ENCODE peak calls at places on chromosomes 4 and X, in four cellular contexts. N is uterus, A is aorta, B is kidney. D is an unnamed sample.

GRCh38 chrX:106356580-106356979 is 188.5 kb downstream of the PWWP3B start:
- DNase-seq in A (no peak), B (no peak), N (no peak), D (no peak)

GRCh38 chr4:153806073-153806472 is 17.2 kb upstream of the SFRP2 start:
- DNase-seq in B (peak; percentile 62), A (no peak), N (no peak), D (no peak)

GRCh38 chr4:26127001-26127400 is 193.8 kb upstream of the RBPJ start:
- DNase-seq in N (no peak), B (no peak), A (no peak), D (no peak)

GRCh38 chr4:7155611-7156071 is 36.7 kb upstream of the SORCS2 start:
- DNase-seq in N (peak; percentile 78), B (no peak), A (no peak), D (no peak)

GRCh38 chrX:24990585-24990984 is 25.2 kb downstream of the ARX start:
- DNase-seq in A (no peak), N (no peak), B (no peak), D (no peak)

GRCh38 chr4:8185280-8185679 is 13.8 kb upstream of the SH3TC1 start:
- DNase-seq in N (no peak), A (no peak), B (no peak), D (no peak)

GRCh38 chr4:127771535-127772275 is 10.4 kb upstream of the HSPA4L start:
- DNase-seq in B (no peak), N (no peak), A (no peak), D (no peak)

GRCh38 chr4:21469438-21470032 is 479.0 kb downstream of the KCNIP4 start:
- DNase-seq in A (no peak), B (no peak), N (no peak), D (no peak)

GRCh38 chrX:151268836-151269235 is 92.5 kb downstream of the GPR50 start:
- DNase-seq in N (no peak), B (no peak), A (no peak), D (no peak)

GRCh38 chr4:26325191-26325590 is 4.4 kb downstream of the RBPJ start:
- DNase-seq in A (no peak), N (no peak), B (no peak), D (peak; percentile 72)

GRCh38 chr4:61243962-61244361 is 43.8 kb downstream of the ADGRL3 start:
- DNase-seq in B (no peak), N (no peak), A (no peak), D (no peak)

GRCh38 chrX:47877327-47877726 is 40.6 kb downstream of the ZNF81 start:
- DNase-seq in A (no peak), N (no peak), B (no peak), D (no peak)

GRCh38 chr4:142365386-142365785 is 480.7 kb downstream of the INPP4B start:
- DNase-seq in A (no peak), B (no peak), N (no peak), D (no peak)

GRCh38 chrX:28058906-28059305 is 77.7 kb upstream of the DCAF8L1 start:
- DNase-seq in A (no peak), B (no peak), N (no peak), D (no peak)

GRCh38 chr4:75069493-75070074 is 136.7 kb downstream of the PARM1 start:
- DNase-seq in A (no peak), N (no peak), B (no peak), D (no peak)

GRCh38 chr4:149211961-149212360 is 603.7 kb downstream of the IQCM start:
- DNase-seq in N (no peak), B (no peak), A (no peak), D (no peak)

GRCh38 chr4:83599183-83599582 is 63.3 kb downstream of the GPAT3 start:
- DNase-seq in A (no peak), B (no peak), N (no peak), D (no peak)

GRCh38 chr4:143286733-143287570 is 49.7 kb upstream of the GAB1 start:
- DNase-seq in N (no peak), B (no peak), A (no peak), D (no peak)

GRCh38 chr4:55218041-55218440 is 92.6 kb upstream of the KDR start:
- DNase-seq in A (no peak), N (no peak), B (no peak), D (no peak)

GRCh38 chrX:71493111-71493613 is 39.7 kb upstream of the OGT start:
- DNase-seq in A (no peak), N (peak; percentile 60), B (no peak), D (no peak)

GRCh38 chrX:11193035-11193469 is 81.9 kb downstream of the HCCS start:
- DNase-seq in A (no peak), N (no peak), B (no peak), D (no peak)

GRCh38 chrX:40154853-40155616 is 57.3 kb upstream of the BCOR start:
- DNase-seq in N (peak; percentile 86), A (peak; percentile 82), B (no peak), D (no peak)

GRCh38 chr4:153523171-153523757 is 57.1 kb downstream of the TMEM131L start:
- DNase-seq in N (no peak), B (no peak), A (no peak), D (no peak)

GRCh38 chr4:111991797-111992196 is 153.5 kb upstream of the FAM241A start:
- DNase-seq in N (peak; percentile 39), A (no peak), B (no peak), D (no peak)

GRCh38 chr4:172515266-172515879 is 653.2 kb upstream of the GALNT7 start:
- DNase-seq in A (no peak), B (no peak), N (no peak), D (no peak)

GRCh38 chr4:154616731-154617130 is 4.3 kb upstream of the FGG start:
- DNase-seq in A (no peak), B (no peak), N (no peak), D (no peak)

GRCh38 chr4:33386761-33387160 is 2666.6 kb downstream of the PCDH7 start:
- DNase-seq in B (no peak), N (no peak), A (no peak), D (no peak)

GRCh38 chr4:95545526-95545925 is 3.2 kb downstream of the UNC5C start:
- DNase-seq in B (no peak), N (no peak), A (no peak), D (no peak)

GRCh38 chrX:31124536-31124935 is 52.7 kb upstream of the FTHL17 start:
- DNase-seq in B (no peak), A (no peak), N (no peak), D (no peak)

GRCh38 chr4:118927976-118928375 is 39.3 kb downstream of the SYNPO2 start:
- DNase-seq in N (peak; percentile 82), B (no peak), A (peak; percentile 77), D (no peak)

GRCh38 chr4:61911313-61911756 is 711.2 kb downstream of the ADGRL3 start:
- DNase-seq in A (no peak), N (no peak), B (no peak), D (no peak)

GRCh38 chr4:139764686-139765085 is 99.1 kb downstream of the MGST2 start:
- DNase-seq in N (no peak), A (no peak), B (no peak), D (no peak)

GRCh38 chr4:4480685-4481393 is 61.0 kb downstream of the STX18 start:
- DNase-seq in A (no peak), B (no peak), N (no peak), D (no peak)

GRCh38 chr4:179867300-179867878 is 2375.8 kb upstream of the TENM3 start:
- DNase-seq in A (peak; percentile 42), N (no peak), B (peak; percentile 33), D (no peak)

DNA sequence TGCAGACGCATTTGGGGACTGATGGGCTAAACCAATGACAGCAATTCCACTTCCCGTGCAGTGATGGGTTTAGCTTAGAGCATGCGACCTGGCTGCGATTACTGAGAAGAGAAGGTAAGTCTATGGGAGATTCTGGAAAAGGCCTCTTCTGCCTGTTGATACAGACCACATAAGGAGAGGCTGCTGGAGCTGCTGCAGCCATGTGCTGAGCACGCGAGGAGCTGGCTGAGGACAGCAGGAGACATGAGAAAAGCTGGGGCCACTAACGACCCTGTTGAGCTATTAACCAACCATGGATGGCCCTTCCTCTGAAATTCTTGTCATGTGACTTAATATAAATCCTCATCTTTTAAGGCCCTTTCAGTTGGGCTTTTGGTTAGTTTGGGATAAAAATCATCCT is 199.9 kb downstream of the PRDM5 start:
- DNase-seq in N (no peak), A (no peak), B (no peak), D (no peak)
- H3K27ac ChIP-seq in N (no peak overlapping the region), A (no peak overlapping the region), B (no peak overlapping the region), D (no peak overlapping the region)

GRCh38 chr4:1222036-1222789 is 26.7 kb downstream of the CTBP1 start:
- DNase-seq in N (no peak), B (no peak), A (no peak), D (no peak)
- H3K36me3 ChIP-seq in N (no peaks in the 10 kb centered on the region), B (peaks cover 16% of the 10 kb centered on the region), A (no peaks in the 10 kb centered on the region), D (peaks cover 43% of the 10 kb centered on the region)

GRCh38 chr4:123840232-123840631 is 443.6 kb downstream of the SPRY1 start:
- DNase-seq in A (no peak), N (no peak), B (no peak), D (no peak)
- H3K27ac ChIP-seq in A (no peak overlapping the region), N (no peak overlapping the region), B (no peak overlapping the region), D (no peak overlapping the region)

DNA sequence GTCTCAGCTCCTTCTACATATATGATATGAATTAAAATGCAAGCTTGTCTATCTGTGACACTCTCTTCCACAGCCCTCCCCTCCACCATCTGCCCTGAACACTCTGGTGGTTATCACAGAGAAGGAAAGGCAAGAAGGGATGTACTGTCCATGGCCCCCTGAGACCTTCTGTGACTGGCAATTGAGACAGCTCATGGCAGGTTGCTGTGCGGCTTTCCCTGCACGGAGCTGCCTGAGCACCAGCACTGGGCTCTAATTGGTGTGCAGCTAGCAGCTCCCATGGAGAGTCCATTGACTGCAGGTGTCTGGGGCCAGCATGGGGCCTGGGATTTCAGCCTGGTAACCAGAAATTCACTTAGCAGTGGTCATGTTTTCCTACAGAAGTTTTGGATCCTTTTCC is 109.8 kb upstream of the ANXA3 start:
- DNase-seq in B (no peak), A (no peak), N (no peak), D (no peak)
- H3K36me3 ChIP-seq in B (peaks cover 5% of the 10 kb centered on the region), A (no peaks in the 10 kb centered on the region), N (no peaks in the 10 kb centered on the region), D (no peaks in the 10 kb centered on the region)

DNA sequence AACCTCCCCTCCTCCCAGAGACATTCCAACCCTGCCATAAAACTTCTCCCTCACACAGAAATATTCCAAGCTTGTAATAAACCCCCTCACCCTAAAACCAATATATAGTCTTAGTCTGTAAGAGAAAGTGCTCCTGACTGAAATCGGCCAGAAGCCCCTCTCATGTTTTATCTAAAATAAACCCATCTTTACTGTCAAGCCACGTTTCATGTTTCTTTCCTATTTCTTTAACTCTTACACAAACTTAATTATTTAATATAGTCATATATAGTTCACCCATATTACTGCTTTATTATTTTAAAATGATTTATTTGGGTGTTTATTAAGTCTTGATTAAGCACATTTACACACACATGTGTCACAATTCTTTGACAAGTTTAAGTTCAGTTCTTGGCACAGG is 191.3 kb upstream of the AADAT start:
- DNase-seq in N (no peak), A (no peak), B (no peak), D (no peak)
- H3K27ac ChIP-seq in N (no peak overlapping the region), A (no peak overlapping the region), B (no peak overlapping the region), D (no peak overlapping the region)

DNA sequence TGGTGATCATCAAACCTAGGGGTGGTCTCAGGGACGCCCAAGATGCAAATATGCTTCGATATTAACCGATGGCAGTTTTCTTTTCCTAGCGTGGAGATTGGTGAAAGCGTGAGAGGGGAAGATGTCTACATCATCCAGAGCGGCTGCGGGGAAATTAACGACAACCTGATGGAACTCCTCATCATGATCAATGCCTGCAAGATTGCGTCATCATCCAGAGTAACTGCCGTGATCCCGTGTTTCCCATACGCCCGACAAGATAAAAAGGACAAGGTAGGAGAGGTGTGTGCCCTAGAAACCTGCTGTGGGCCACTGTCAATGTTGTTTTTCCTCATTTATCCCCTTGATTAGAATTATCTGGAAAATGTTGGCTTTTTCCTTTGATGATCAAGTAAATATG is 7.9 kb downstream of the PRPS2 start:
- DNase-seq in A (no peak), B (no peak), N (no peak), D (no peak)
- H3K36me3 ChIP-seq in A (no peaks in the 10 kb centered on the region), B (no peaks in the 10 kb centered on the region), N (no peaks in the 10 kb centered on the region), D (peaks cover 7% of the 10 kb centered on the region)